ENCODE peak calls at places on chromosome 12, in seven cellular contexts. One of them, this sample, is unnamed. For H3K36me3 and H3K27me3, the result is how much of the 10 kb centered on the place peaks cover.

GRCh38 chr12:18430425-18431048 is 169.2 kb downstream of the PIK3C2G start:
- DNase-seq in upper lobe of right lung: no peak
- DNase-seq in transverse colon: peak
- DNase-seq in PC-9: no peak
- DNase-seq in lung: peak
- DNase-seq in HCT116: peak
- DNase-seq in IMR-90: peak
- DNase-seq in this sample: no peak

GRCh38 chr12:95784886-95785285 is 5.7 kb downstream of the NTN4 start:
- DNase-seq in IMR-90: no peak
- DNase-seq in transverse colon: no peak
- DNase-seq in HCT116: no peak
- DNase-seq in lung: no peak
- DNase-seq in upper lobe of right lung: no peak
- DNase-seq in PC-9: no peak
- DNase-seq in this sample: no peak

GRCh38 chr12:51897181-51897580 is 9.3 kb downstream of the ANKRD33 start:
- DNase-seq in transverse colon: no peak
- DNase-seq in lung: no peak
- DNase-seq in upper lobe of right lung: peak
- DNase-seq in IMR-90: no peak
- DNase-seq in HCT116: no peak
- DNase-seq in PC-9: no peak
- DNase-seq in this sample: no peak

GRCh38 chr12:46401703-46402102 is 29.1 kb upstream of the SLC38A2 start:
- DNase-seq in HCT116: no peak
- DNase-seq in upper lobe of right lung: no peak
- DNase-seq in transverse colon: peak
- DNase-seq in IMR-90: peak
- DNase-seq in PC-9: no peak
- DNase-seq in lung: no peak
- DNase-seq in this sample: no peak

GRCh38 chr12:110199360-110200123 is 75.4 kb downstream of the IFT81 start:
- DNase-seq in upper lobe of right lung: no peak
- DNase-seq in IMR-90: peak
- DNase-seq in transverse colon: no peak
- DNase-seq in lung: no peak
- DNase-seq in PC-9: no peak
- DNase-seq in HCT116: no peak
- DNase-seq in this sample: peak

GRCh38 chr12:119869720-119870119 is 7.4 kb downstream of the CIT start:
- DNase-seq in lung: no peak
- DNase-seq in PC-9: no peak
- DNase-seq in upper lobe of right lung: no peak
- DNase-seq in IMR-90: peak
- DNase-seq in transverse colon: no peak
- DNase-seq in HCT116: peak
- DNase-seq in this sample: no peak

GRCh38 chr12:5789469-5789968 is 155.5 kb downstream of the ANO2 start:
- DNase-seq in IMR-90: no peak
- DNase-seq in PC-9: no peak
- DNase-seq in transverse colon: no peak
- DNase-seq in lung: peak
- DNase-seq in HCT116: no peak
- DNase-seq in upper lobe of right lung: no peak
- DNase-seq in this sample: no peak

GRCh38 chr12:80441921-80442320 is 2.1 kb upstream of the PTPRQ start:
- DNase-seq in lung: no peak
- DNase-seq in HCT116: no peak
- DNase-seq in upper lobe of right lung: no peak
- DNase-seq in transverse colon: no peak
- DNase-seq in IMR-90: peak
- DNase-seq in PC-9: no peak
- DNase-seq in this sample: no peak

GRCh38 chr12:82479511-82479910 is 121.2 kb downstream of the METTL25 start:
- DNase-seq in lung: no peak
- DNase-seq in IMR-90: peak
- DNase-seq in transverse colon: no peak
- DNase-seq in HCT116: no peak
- DNase-seq in upper lobe of right lung: no peak
- DNase-seq in PC-9: no peak
- DNase-seq in this sample: no peak

GRCh38 chr12:107761502-107761904 is 566 bp upstream of the PRDM4 start:
- DNase-seq in PC-9: no peak
- DNase-seq in upper lobe of right lung: no peak
- DNase-seq in IMR-90: no peak
- DNase-seq in HCT116: no peak
- DNase-seq in transverse colon: no peak
- DNase-seq in lung: no peak
- DNase-seq in this sample: no peak

GRCh38 chr12:92757599-92758121 is 54.9 kb downstream of the PLEKHG7 start:
- DNase-seq in IMR-90: no peak
- DNase-seq in transverse colon: no peak
- DNase-seq in PC-9: no peak
- DNase-seq in lung: no peak
- DNase-seq in upper lobe of right lung: no peak
- DNase-seq in HCT116: no peak
- DNase-seq in this sample: no peak

GRCh38 chr12:125341422-125341821 is 276.2 kb downstream of the AACS start:
- DNase-seq in IMR-90: no peak
- DNase-seq in transverse colon: no peak
- DNase-seq in upper lobe of right lung: no peak
- DNase-seq in PC-9: no peak
- DNase-seq in HCT116: no peak
- DNase-seq in lung: no peak
- DNase-seq in this sample: no peak

GRCh38 chr12:125343649-125344048 is 278.4 kb downstream of the AACS start:
- DNase-seq in transverse colon: no peak
- DNase-seq in HCT116: no peak
- DNase-seq in IMR-90: no peak
- DNase-seq in PC-9: no peak
- DNase-seq in lung: no peak
- DNase-seq in upper lobe of right lung: no peak
- DNase-seq in this sample: no peak

GRCh38 chr12:125340791-125341190 is 275.6 kb downstream of the AACS start:
- DNase-seq in PC-9: no peak
- DNase-seq in transverse colon: peak
- DNase-seq in lung: no peak
- DNase-seq in IMR-90: peak
- DNase-seq in upper lobe of right lung: no peak
- DNase-seq in HCT116: no peak
- DNase-seq in this sample: no peak

GRCh38 chr12:125351788-125352187 is 286.6 kb downstream of the AACS start:
- DNase-seq in upper lobe of right lung: no peak
- DNase-seq in lung: no peak
- DNase-seq in IMR-90: no peak
- DNase-seq in HCT116: no peak
- DNase-seq in PC-9: no peak
- DNase-seq in transverse colon: no peak
- DNase-seq in this sample: no peak

DNA sequence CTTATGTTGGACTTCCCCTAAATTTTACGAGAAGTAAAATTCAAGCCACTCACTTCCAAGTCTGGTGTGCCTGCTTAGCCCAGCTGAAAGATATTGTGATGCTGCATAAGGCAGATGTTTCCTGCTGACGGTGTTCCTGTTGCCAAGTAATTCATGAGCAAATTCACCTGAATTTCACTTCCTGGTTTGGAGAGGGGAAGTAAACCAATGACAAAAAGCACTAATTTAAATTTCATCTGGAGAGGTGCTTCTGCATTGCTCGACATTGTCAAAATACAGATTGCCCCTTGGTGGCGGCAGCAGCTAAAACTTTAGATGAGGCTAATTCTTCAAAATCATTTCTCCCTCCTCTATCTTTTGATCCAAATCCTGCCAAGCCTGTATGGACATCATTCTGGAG is 281.1 kb downstream of the AACS start:
- DNase-seq in IMR-90: no peak
- DNase-seq in lung: no peak
- DNase-seq in PC-9: no peak
- DNase-seq in HCT116: no peak
- DNase-seq in upper lobe of right lung: no peak
- DNase-seq in transverse colon: no peak
- DNase-seq in this sample: no peak
- TF ChIP-seq CTCF in IMR-90: no peak
- TF ChIP-seq CTCF in lung: no peak
- TF ChIP-seq CTCF in PC-9: peak
- TF ChIP-seq CTCF in HCT116: no peak
- TF ChIP-seq CTCF in upper lobe of right lung: no peak
- TF ChIP-seq CTCF in transverse colon: no peak
- TF ChIP-seq CTCF in this sample: no peak

GRCh38 chr12:111842556-111843396 is 748 bp downstream of the MAPKAPK5 start:
- DNase-seq in upper lobe of right lung: no peak
- DNase-seq in lung: no peak
- DNase-seq in HCT116: no peak
- DNase-seq in transverse colon: peak
- DNase-seq in PC-9: no peak
- DNase-seq in IMR-90: no peak
- DNase-seq in this sample: no peak
- H3K36me3 ChIP-seq in upper lobe of right lung: under half
- H3K36me3 ChIP-seq in lung: under half
- H3K36me3 ChIP-seq in HCT116: under half
- H3K36me3 ChIP-seq in transverse colon: under half
- H3K36me3 ChIP-seq in PC-9: under half
- H3K36me3 ChIP-seq in IMR-90: under half
- H3K36me3 ChIP-seq in this sample: under half

DNA sequence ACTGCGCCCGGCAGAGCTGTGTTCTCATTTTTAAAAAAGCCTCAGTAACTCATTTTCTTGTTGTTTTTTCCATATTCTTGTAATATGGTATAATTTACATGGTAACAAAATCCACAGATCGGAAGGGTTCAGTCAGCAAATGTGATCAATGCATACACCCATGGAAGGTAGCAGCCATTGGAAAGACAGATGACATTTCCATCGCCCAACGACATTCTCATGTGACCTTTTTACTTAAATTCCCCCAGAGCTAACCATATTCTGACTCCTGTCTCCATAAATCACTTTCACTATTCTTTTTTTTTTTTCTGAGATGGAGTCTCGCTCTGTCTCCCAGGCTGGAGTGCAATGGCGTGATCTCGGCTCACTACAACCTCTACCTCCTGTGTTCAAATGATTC is 4.9 kb downstream of the PEBP1 start:
- DNase-seq in PC-9: no peak
- DNase-seq in upper lobe of right lung: no peak
- DNase-seq in HCT116: no peak
- DNase-seq in lung: no peak
- DNase-seq in IMR-90: no peak
- DNase-seq in transverse colon: no peak
- DNase-seq in this sample: no peak
- H3K27me3 ChIP-seq in PC-9: under half
- H3K27me3 ChIP-seq in upper lobe of right lung: under half
- H3K27me3 ChIP-seq in HCT116: under half
- H3K27me3 ChIP-seq in lung: under half
- H3K27me3 ChIP-seq in IMR-90: under half
- H3K27me3 ChIP-seq in transverse colon: under half
- H3K27me3 ChIP-seq in this sample: under half

GRCh38 chr12:39476894-39477293 is 34.0 kb upstream of the KIF21A start:
- DNase-seq in PC-9: no peak
- DNase-seq in upper lobe of right lung: no peak
- DNase-seq in transverse colon: no peak
- DNase-seq in IMR-90: no peak
- DNase-seq in HCT116: no peak
- DNase-seq in lung: no peak
- DNase-seq in this sample: no peak

DNA sequence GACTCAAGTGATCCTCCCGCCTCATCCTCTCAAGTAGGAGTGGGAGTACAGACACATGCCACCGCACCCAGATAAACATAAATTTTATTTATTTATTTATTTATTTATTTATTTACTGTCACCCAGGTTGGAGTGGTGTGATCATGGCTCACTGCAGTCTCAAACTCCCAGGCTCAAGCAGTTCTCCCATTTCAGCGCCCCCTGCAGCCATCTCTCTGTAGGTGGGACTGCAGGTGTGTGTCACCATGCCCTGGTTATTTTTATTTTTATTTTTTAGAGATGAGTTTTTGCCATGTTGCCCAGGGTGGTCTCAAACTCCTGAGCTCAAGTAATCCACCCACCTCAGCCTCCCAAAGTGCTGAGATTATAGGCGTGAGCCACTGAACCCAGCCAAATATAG is 33.2 kb upstream of the KIF21A start:
- DNase-seq in PC-9: no peak
- DNase-seq in upper lobe of right lung: no peak
- DNase-seq in IMR-90: no peak
- DNase-seq in transverse colon: no peak
- DNase-seq in lung: no peak
- DNase-seq in HCT116: no peak
- DNase-seq in this sample: no peak
- TF ChIP-seq CTCF in PC-9: no peak
- TF ChIP-seq CTCF in upper lobe of right lung: no peak
- TF ChIP-seq CTCF in IMR-90: no peak
- TF ChIP-seq CTCF in transverse colon: no peak
- TF ChIP-seq CTCF in lung: no peak
- TF ChIP-seq CTCF in HCT116: no peak
- TF ChIP-seq CTCF in this sample: peak

DNA sequence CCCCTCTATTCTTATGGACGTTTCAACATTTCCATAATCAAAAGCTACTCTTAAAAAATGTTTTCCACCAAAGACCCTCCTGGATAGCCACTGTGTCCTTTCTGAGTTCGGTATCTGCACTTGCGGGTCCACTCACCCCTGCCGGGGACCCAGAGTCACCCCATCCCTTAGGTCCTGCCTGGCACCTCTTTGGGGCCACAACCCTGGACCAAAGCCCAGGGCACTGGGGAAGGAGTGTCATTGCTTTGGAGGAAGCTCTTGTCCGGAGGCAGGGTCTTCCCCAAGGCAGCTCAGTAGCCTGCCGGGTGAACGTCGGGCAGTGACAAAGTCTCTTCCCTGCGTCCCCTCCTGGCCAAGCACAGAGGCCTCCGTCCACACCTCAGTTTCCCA is 129.6 kb downstream of the RFLNA start:
- DNase-seq in PC-9: no peak
- DNase-seq in transverse colon: no peak
- DNase-seq in lung: no peak
- DNase-seq in IMR-90: no peak
- DNase-seq in upper lobe of right lung: no peak
- DNase-seq in HCT116: no peak
- DNase-seq in this sample: no peak
- H3K36me3 ChIP-seq in PC-9: under half
- H3K36me3 ChIP-seq in transverse colon: under half
- H3K36me3 ChIP-seq in lung: under half
- H3K36me3 ChIP-seq in IMR-90: under half
- H3K36me3 ChIP-seq in upper lobe of right lung: half or more
- H3K36me3 ChIP-seq in HCT116: under half
- H3K36me3 ChIP-seq in this sample: under half

DNA sequence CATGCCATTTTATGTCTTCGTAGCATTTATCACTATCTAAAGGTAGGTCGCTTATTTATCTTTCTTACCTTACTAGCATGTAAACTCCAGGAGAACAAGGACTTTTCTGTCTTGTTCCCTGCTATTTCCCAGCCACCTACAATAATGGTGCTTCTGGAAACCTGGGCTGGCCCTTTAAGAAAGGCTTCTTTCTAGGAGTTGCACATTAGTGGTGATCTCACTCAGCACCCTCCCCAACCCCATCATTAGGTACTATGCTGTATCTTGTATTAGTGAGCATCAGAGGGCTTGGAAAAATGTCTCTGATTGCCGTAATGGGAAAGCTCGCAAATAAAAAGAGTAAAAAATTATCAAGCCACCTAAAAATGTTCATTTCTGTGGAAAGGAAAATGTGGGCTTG is 12.6 kb downstream of the CCDC92 start:
- DNase-seq in IMR-90: no peak
- DNase-seq in HCT116: no peak
- DNase-seq in PC-9: no peak
- DNase-seq in transverse colon: no peak
- DNase-seq in lung: no peak
- DNase-seq in upper lobe of right lung: no peak
- DNase-seq in this sample: no peak
- H3K27me3 ChIP-seq in IMR-90: under half
- H3K27me3 ChIP-seq in HCT116: under half
- H3K27me3 ChIP-seq in PC-9: under half
- H3K27me3 ChIP-seq in transverse colon: under half
- H3K27me3 ChIP-seq in lung: under half
- H3K27me3 ChIP-seq in upper lobe of right lung: under half
- H3K27me3 ChIP-seq in this sample: under half